ENCODE peak calls at places on chromosomes 7 and 10, in four cellular contexts. O is HCT116, C is PC-3, D is MM.1S. G is an unnamed sample.

GRCh38 chr10:102024799-102025198 is 31.2 kb downstream of the ARMH3 start:
- DNase-seq in C (no peak), O (no peak), D (no peak), G (no peak)

GRCh38 chr7:115043605-115044004 is 121.7 kb downstream of the MDFIC start:
- DNase-seq in O (no peak), C (no peak), D (peak; percentile 26), G (no peak)

GRCh38 chr7:8133955-8134733 is 127.8 kb downstream of the ICA1 start:
- DNase-seq in C (peak; percentile 12), O (no peak), D (peak; percentile 63), G (no peak)

GRCh38 chr7:3605222-3605621 is 304.2 kb downstream of the SDK1 start:
- DNase-seq in C (peak; percentile 37), O (no peak), D (no peak), G (no peak)

GRCh38 chr7:137990251-137990901 is 11.5 kb downstream of the CREB3L2 start:
- DNase-seq in O (no peak), C (no peak), D (no peak), G (peak; percentile 92)

GRCh38 chr10:88459523-88459922 is 123.6 kb downstream of the RNLS start:
- DNase-seq in C (no peak), O (no peak), D (no peak), G (no peak)

GRCh38 chr10:14378387-14378960 is 47.8 kb upstream of the FRMD4A start:
- DNase-seq in C (no peak), O (no peak), D (no peak), G (no peak)

GRCh38 chr7:72467237-72467636 is 55.1 kb upstream of the CALN1 start:
- DNase-seq in O (no peak), D (no peak), C (no peak), G (no peak)

GRCh38 chr10:104548090-104548489 is 93.0 kb upstream of the SORCS3 start:
- DNase-seq in D (peak; percentile 14), C (peak; percentile 24), O (no peak), G (peak; percentile 50)

GRCh38 chr7:5629941-5630340 is 151.5 kb downstream of the RNF216 start:
- DNase-seq in C (peak; percentile 85), D (no peak), O (peak; percentile 7), G (peak; percentile 96)

GRCh38 chr7:29839302-29839701 is 33.0 kb downstream of the WIPF3 start:
- DNase-seq in O (no peak), D (no peak), C (no peak), G (peak; percentile 86)

GRCh38 chr7:23468721-23469149 is 1.6 kb downstream of the IGF2BP3 start:
- DNase-seq in C (no peak), D (no peak), O (no peak), G (no peak)

GRCh38 chr7:4641091-4641666 is 40.9 kb upstream of the FOXK1 start:
- DNase-seq in C (no peak), O (no peak), D (no peak), G (no peak)

GRCh38 chr7:106178593-106179134 is 66.6 kb upstream of the SYPL1 start:
- DNase-seq in O (peak; percentile 16), D (no peak), C (peak; percentile 86), G (peak; percentile 62)

GRCh38 chr10:103451871-103452713 is at the start of gene CALHM2:
- DNase-seq in D (peak; percentile 57), O (no peak), C (no peak), G (peak; percentile 84)

GRCh38 chr10:34200355-34200901 is 614.7 kb downstream of the PARD3 start:
- DNase-seq in O (no peak), D (no peak), C (no peak), G (no peak)

GRCh38 chr10:96387151-96387550 is 28.3 kb upstream of the OPALIN start:
- DNase-seq in D (no peak), O (no peak), C (no peak), G (peak; percentile 55)

GRCh38 chr10:79024716-79025112 is 44.1 kb upstream of the ZMIZ1 start:
- DNase-seq in O (no peak), D (no peak), C (no peak), G (no peak)

GRCh38 chr7:2609001-2609411 is 22.8 kb upstream of the TTYH3 start:
- DNase-seq in O (peak; percentile 16), D (no peak), C (peak; percentile 22), G (peak; percentile 31)

GRCh38 chr10:132146941-132147915 is 39.5 kb upstream of the DPYSL4 start:
- DNase-seq in C (no peak), O (no peak), D (no peak), G (no peak)

GRCh38 chr10:29157321-29157720 is 131.5 kb upstream of the LYZL1 start:
- DNase-seq in C (no peak), O (no peak), D (no peak), G (no peak)

GRCh38 chr10:408223-408622 is 273.0 kb downstream of the ZMYND11 start:
- DNase-seq in D (no peak), O (no peak), C (peak; percentile 6), G (no peak)

GRCh38 chr10:73819513-73820093 is 8.2 kb upstream of the NDST2 start:
- DNase-seq in D (no peak), C (peak; percentile 97), O (no peak), G (peak; percentile 40)

GRCh38 chr7:101315336-101315735 is 6.3 kb downstream of the IFT22 start:
- DNase-seq in C (peak; percentile 60), D (peak; percentile 58), O (peak; percentile 38), G (peak; percentile 57)

GRCh38 chr10:49652416-49653385 is 26.8 kb upstream of the C10orf53 start:
- DNase-seq in O (no peak), C (no peak), D (no peak), G (no peak)

GRCh38 chr10:68271104-68271882 is 39.4 kb upstream of the ATOH7 start:
- DNase-seq in D (no peak), O (no peak), C (no peak), G (no peak)

GRCh38 chr7:44460325-44460724 is 30.1 kb downstream of the NUDCD3 start:
- DNase-seq in D (peak; percentile 91), O (no peak), C (no peak), G (no peak)

GRCh38 chr7:23679898-23680416 is at the start of gene FAM221A:
- DNase-seq in D (peak; percentile 45), C (peak; percentile 81), O (no peak), G (peak; percentile 85)

GRCh38 chr10:49465717-49466116 is 69.8 kb upstream of the DRGX start:
- DNase-seq in O (no peak), C (no peak), D (no peak), G (no peak)

GRCh38 chr10:60162631-60163030 is 227.0 kb downstream of the ANK3 start:
- DNase-seq in D (no peak), C (no peak), O (no peak), G (no peak)

GRCh38 chr7:137592232-137592896 is 248.8 kb upstream of the PTN start:
- DNase-seq in D (peak; percentile 64), O (peak; percentile 22), C (peak; percentile 85), G (peak; percentile 83)

GRCh38 chr10:17216217-17216900 is 11.7 kb upstream of the VIM start:
- DNase-seq in D (peak; percentile 40), O (peak; percentile 93), C (peak; percentile 85), G (peak; percentile 98)

GRCh38 chr7:134420509-134421125 is 38.3 kb downstream of the AKR1B1 start:
- DNase-seq in D (peak; percentile 66), O (peak; percentile 23), C (peak; percentile 79), G (peak; percentile 81)

GRCh38 chr10:77768046-77768445 is 130.4 kb upstream of the KCNMA1 start:
- DNase-seq in O (no peak), D (no peak), C (no peak), G (no peak)

GRCh38 chr10:91787258-91787657 is 11.0 kb upstream of the TNKS2 start:
- DNase-seq in O (no peak), C (no peak), D (no peak), G (no peak)

GRCh38 chr10:117553171-117553814 is 10.7 kb downstream of the EMX2 start:
- DNase-seq in D (no peak), O (no peak), C (no peak), G (peak; percentile 84)
- TF ChIP-seq EZH2 in D (no peak), O (no peak), C (no peak), G (no peak)

DNA sequence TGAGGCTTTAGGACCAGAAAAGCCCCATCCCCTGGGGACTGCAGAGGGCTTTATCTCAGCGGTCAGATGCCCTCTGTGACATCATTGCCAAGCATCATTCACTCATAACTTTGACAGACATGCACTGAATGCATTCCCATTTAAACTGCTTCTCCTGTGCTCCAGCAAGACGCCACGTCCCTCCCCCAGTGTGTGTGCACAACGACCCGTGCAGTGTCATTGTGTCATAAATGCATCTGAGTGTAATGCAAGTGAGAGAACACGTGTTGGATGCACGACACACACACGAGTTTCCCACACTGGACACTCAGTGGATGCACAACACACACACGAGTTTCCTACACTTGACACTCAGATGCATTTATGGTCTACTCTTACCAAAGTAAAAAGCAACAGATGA is 337.9 kb downstream of the PTPRN2 start:
- DNase-seq in C (no peak), D (no peak), O (no peak), G (no peak)
- TF ChIP-seq EZH2phosphoT487 in C (no peak), D (no peak), O (no peak), G (no peak)

GRCh38 chr10:100830728-100831110 is 82.0 kb upstream of the SLF2 start:
- DNase-seq in D (no peak), C (no peak), O (no peak), G (no peak)

GRCh38 chr10:100831742-100832141 is 81.0 kb upstream of the SLF2 start:
- DNase-seq in O (no peak), C (no peak), D (no peak), G (no peak)

GRCh38 chr10:100828744-100829102 is 83.3 kb downstream of the PAX2 start:
- DNase-seq in D (peak; percentile 33), O (no peak), C (no peak), G (peak; percentile 20)

GRCh38 chr10:100829103-100829870 is 83.5 kb upstream of the SLF2 start:
- DNase-seq in O (no peak), D (peak; percentile 23), C (peak; percentile 1), G (peak; percentile 17)

GRCh38 chr10:100829933-100830727 is 82.6 kb upstream of the SLF2 start:
- DNase-seq in O (no peak), D (no peak), C (no peak), G (no peak)
- TF ChIP-seq EZH2 in O (no peak), D (peak; percentile 41), C (no peak), G (no peak)

GRCh38 chr7:151075978-151076426 is 4.6 kb downstream of the FASTK start:
- DNase-seq in D (no peak), C (no peak), O (no peak), G (no peak)

GRCh38 chr7:151075662-151075971 is 5.0 kb downstream of the FASTK start:
- DNase-seq in C (no peak), O (no peak), D (no peak), G (no peak)

GRCh38 chr7:151077705-151078232 is 2.8 kb downstream of the FASTK start:
- DNase-seq in D (no peak), C (no peak), O (no peak), G (peak; percentile 64)

GRCh38 chr7:151078233-151079040 is 2.2 kb downstream of the FASTK start:
- DNase-seq in D (no peak), O (no peak), C (no peak), G (peak; percentile 65)

GRCh38 chr7:151076863-151077704 is 3.5 kb downstream of the FASTK start:
- DNase-seq in D (no peak), C (peak; percentile 43), O (no peak), G (peak; percentile 49)
- TF ChIP-seq EZH2phosphoT487 in D (no peak), C (no peak), O (no peak), G (no peak)